ENCODE peak calls at places on chromosomes 6 and 20, in four cellular contexts. H is CD4-positive, alpha-beta memory T cell; B is Karpas-422; W is fibroblast of the aortic adventitia. Z is an unnamed sample.
A peak's percentile ranks its signal among the peaks of the same experiment; 100 is the strongest.

GRCh38 chr6:33763483-33763882 is 16.8 kb upstream of the IP6K3 start:
- DNase-seq in W (no peak), B (no peak), H (no peak), Z (no peak)

GRCh38 chr6:107621216-107621940 is 131.5 kb downstream of the SOBP start:
- DNase-seq in H (no peak), B (no peak), W (no peak), Z (no peak)

GRCh38 chr6:80366721-80367120 is 260.2 kb downstream of the BCKDHB start:
- DNase-seq in B (no peak), H (no peak), W (peak; percentile 90), Z (no peak)

GRCh38 chr20:62723351-62723750 is 14.7 kb downstream of the NTSR1 start:
- DNase-seq in H (no peak), B (no peak), W (peak; percentile 32), Z (no peak)

GRCh38 chr20:11544029-11544678 is 373.5 kb upstream of the BTBD3 start:
- DNase-seq in H (no peak), B (peak; percentile 87), W (peak; percentile 86), Z (peak; percentile 78)

GRCh38 chr6:145813285-145814034 is 1.1 kb downstream of the FBXO30 start:
- DNase-seq in W (peak; percentile 73), H (no peak), B (peak; percentile 82), Z (peak; percentile 49)

GRCh38 chr6:170447561-170447930 is 105.6 kb downstream of the PSMB1 start:
- DNase-seq in B (peak; percentile 15), H (no peak), W (no peak), Z (no peak)

GRCh38 chr6:48061630-48062029 is 49.4 kb downstream of the PTCHD4 start:
- DNase-seq in W (peak; percentile 26), H (no peak), B (no peak), Z (no peak)

GRCh38 chr6:154928325-154928922 is 66.7 kb upstream of the TIAM2 start:
- DNase-seq in H (peak; percentile 54), W (peak; percentile 84), B (peak; percentile 90), Z (peak; percentile 56)

GRCh38 chr6:159819932-159820640 is 20.0 kb downstream of the PNLDC1 start:
- DNase-seq in H (peak; percentile 44), B (no peak), W (no peak), Z (no peak)

GRCh38 chr6:133166706-133167105 is 74.5 kb upstream of the EYA4 start:
- DNase-seq in H (no peak), W (no peak), B (no peak), Z (no peak)

GRCh38 chr6:16684896-16685554 is 76.2 kb downstream of the ATXN1 start:
- DNase-seq in B (no peak), W (peak; percentile 68), H (peak; percentile 61), Z (peak; percentile 59)

GRCh38 chr20:51750037-51750769 is 18.0 kb downstream of the ATP9A start:
- DNase-seq in W (peak; percentile 92), H (no peak), B (no peak), Z (peak; percentile 100)

Z was measured in SW480.